ENCODE peak calls at places on chromosomes 16 and 17, in ten cellular contexts. C is stimulated activated CD8-positive, alpha-beta memory T cell treated with anti-CD3 and anti-CD28 coated beads, Interleukin-15, amount 100 ng/mL, for 24 hours; N is HEK293T; O is fibroblast of pulmonary artery; P is retina; K is NCI-H774; F is left ventricle myocardium superior; I is HTR-8/SVneo; R is H9; A is EH. S is an unnamed sample.

GRCh38 chr17:15414502-15415348 is 52.7 kb downstream of the CDRT4 start:
- DNase-seq in C (no peak), N (no peak), O (no peak), P (no peak), K (no peak), F (peak), I (no peak), R (no peak), A (no peak), S (peak)

GRCh38 chr16:67305216-67306071 is 21.1 kb downstream of the KCTD19 start:
- DNase-seq in C (no peak), N (no peak), O (no peak), P (no peak), K (no peak), F (no peak), I (no peak), R (no peak), A (no peak), S (no peak)

GRCh38 chr17:61345825-61346628 is 53.6 kb upstream of the TBX2 start:
- DNase-seq in C (no peak), N (no peak), O (no peak), P (no peak), K (no peak), F (no peak), I (no peak), R (no peak), A (no peak), S (no peak)

GRCh38 chr16:89822188-89823086 is 5.8 kb upstream of the SPIRE2 start:
- DNase-seq in C (no peak), N (no peak), O (no peak), P (peak), K (no peak), F (no peak), I (no peak), R (no peak), A (no peak), S (no peak)

GRCh38 chr17:81187586-81188490 is 21.8 kb upstream of the AATK start:
- DNase-seq in C (no peak), N (no peak), O (no peak), P (no peak), K (no peak), F (no peak), I (no peak), R (no peak), A (no peak), S (no peak)

GRCh38 chr16:68070249-68070725 is 14.9 kb upstream of the NFATC3 start:
- DNase-seq in C (no peak), N (no peak), O (no peak), P (no peak), K (no peak), F (no peak), I (no peak), R (no peak), A (no peak), S (no peak)

GRCh38 chr16:67917852-67918236 is 13.8 kb downstream of the CTRL start:
- DNase-seq in C (no peak), N (no peak), O (peak), P (no peak), K (no peak), F (no peak), I (peak), R (no peak), A (peak), S (no peak)

GRCh38 chr17:82228278-82228841 is 482 bp upstream of the SLC16A3 start:
- DNase-seq in C (no peak), N (no peak), O (no peak), P (peak), K (no peak), F (peak), I (no peak), R (no peak), A (peak), S (peak)

GRCh38 chr17:66829386-66829864 is 5.5 kb upstream of the CACNG5 start:
- DNase-seq in C (no peak), N (peak), O (peak), P (peak), K (no peak), F (peak), I (peak), R (peak), A (peak), S (no peak)

GRCh38 chr17:2023692-2024571 is 1.2 kb downstream of the RTN4RL1 start:
- DNase-seq in C (no peak), N (peak), O (peak), P (peak), K (no peak), F (peak), I (no peak), R (peak), A (peak), S (no peak)

GRCh38 chr17:77427471-77427991 is 286.8 kb downstream of the SEC14L1 start:
- DNase-seq in C (no peak), N (no peak), O (peak), P (no peak), K (no peak), F (peak), I (peak), R (no peak), A (peak), S (no peak)

GRCh38 chr17:17514993-17515920 is 19.1 kb upstream of the RASD1 start:
- DNase-seq in C (no peak), N (no peak), O (no peak), P (peak), K (no peak), F (peak), I (no peak), R (peak), A (peak), S (no peak)

GRCh38 chr17:12859520-12859919 is 70.2 kb downstream of the ARHGAP44 start:
- DNase-seq in C (no peak), N (no peak), O (peak), P (no peak), K (no peak), F (no peak), I (no peak), R (no peak), A (peak), S (no peak)

GRCh38 chr16:86428729-86429472 is 81.4 kb upstream of the FOXF1 start:
- DNase-seq in C (no peak), N (peak), O (no peak), P (no peak), K (no peak), F (peak), I (no peak), R (no peak), A (no peak), S (no peak)

GRCh38 chr16:66924527-66925321 is 611 bp downstream of the RRAD start:
- DNase-seq in C (peak), N (no peak), O (no peak), P (peak), K (no peak), F (peak), I (no peak), R (peak), A (peak), S (peak)

GRCh38 chr17:11485802-11486421 is 112.4 kb upstream of the DNAH9 start:
- DNase-seq in C (no peak), N (no peak), O (no peak), P (peak), K (no peak), F (no peak), I (no peak), R (no peak), A (no peak), S (no peak)

GRCh38 chr17:1484586-1485310 is 7.7 kb downstream of the MYO1C start:
- DNase-seq in C (no peak), N (peak), O (peak), P (peak), K (peak), F (peak), I (peak), R (peak), A (peak), S (peak)

GRCh38 chr16:12866981-12867551 is 34.3 kb upstream of the SHISA9 start:
- DNase-seq in C (no peak), N (no peak), O (no peak), P (no peak), K (no peak), F (no peak), I (no peak), R (no peak), A (no peak), S (no peak)

GRCh38 chr16:20952144-20952797 is 51.7 kb downstream of the LYRM1 start:
- DNase-seq in C (no peak), N (no peak), O (no peak), P (no peak), K (no peak), F (no peak), I (no peak), R (no peak), A (no peak), S (no peak)

GRCh38 chr17:75783069-75783783 is 1.4 kb upstream of the UNK start:
- DNase-seq in C (no peak), N (no peak), O (peak), P (no peak), K (peak), F (no peak), I (no peak), R (no peak), A (peak), S (no peak)

GRCh38 chr16:69234460-69234859 is 47.5 kb downstream of the SNTB2 start:
- DNase-seq in C (no peak), N (no peak), O (no peak), P (no peak), K (no peak), F (no peak), I (no peak), R (no peak), A (no peak), S (no peak)

GRCh38 chr16:27430923-27431484 is 29.0 kb downstream of the IL21R start:
- DNase-seq in C (no peak), N (no peak), O (peak), P (no peak), K (no peak), F (no peak), I (no peak), R (peak), A (peak), S (no peak)

GRCh38 chr16:58421529-58421928 is 29.3 kb downstream of the GINS3 start:
- DNase-seq in C (no peak), N (no peak), O (peak), P (no peak), K (no peak), F (peak), I (peak), R (no peak), A (peak), S (no peak)

GRCh38 chr17:15944720-15945492 is at the start of gene ADORA2B:
- DNase-seq in C (peak), N (peak), O (peak), P (peak), K (peak), F (peak), I (peak), R (peak), A (peak), S (peak)

S was measured in left colon.